ENCODE peak calls at places on chromosomes 16 and 17, in five cellular contexts. N is choroid plexus epithelial cell, I is ovary, V is RWPE2, Z is skeletal muscle cell. S is an unnamed sample.

GRCh38 chr17:45824475-45824874 is 20.2 kb upstream of the SPPL2C start:
- DNase-seq in I (no peak), V (no peak), Z (no peak), N (no peak), S (no peak)

GRCh38 chr16:16833165-16833564 is 454.2 kb downstream of the NPIPA7 start:
- DNase-seq in V (no peak), I (no peak), Z (no peak), N (no peak), S (no peak)

GRCh38 chr17:14557482-14557881 is 256.6 kb downstream of the HS3ST3B1 start:
- DNase-seq in Z (no peak), N (no peak), V (no peak), I (no peak), S (no peak)

GRCh38 chr16:75227361-75228142 is 8.8 kb downstream of the CTRB1 start:
- DNase-seq in I (no peak), Z (no peak), N (no peak), V (no peak), S (no peak)

GRCh38 chr16:30853758-30854157 is 40.1 kb downstream of the BCL7C start:
- DNase-seq in V (no peak), I (no peak), Z (no peak), N (peak), S (peak)

GRCh38 chr17:8073627-8074485 is 13.7 kb downstream of the ALOX12B start:
- DNase-seq in V (no peak), Z (no peak), I (peak), N (peak), S (peak)

GRCh38 chr17:80859004-80859941 is 132.4 kb upstream of the CHMP6 start:
- DNase-seq in N (peak), I (peak), V (peak), Z (peak), S (peak)

GRCh38 chr16:64695684-64696083 is 426.2 kb downstream of the CDH11 start:
- DNase-seq in Z (no peak), N (no peak), V (no peak), I (no peak), S (peak)

GRCh38 chr17:9261059-9262029 is 240.0 kb downstream of the NTN1 start:
- DNase-seq in I (no peak), Z (no peak), V (no peak), N (no peak), S (no peak)

GRCh38 chr17:42920106-42920900 is 19.7 kb downstream of the G6PC1 start:
- DNase-seq in I (no peak), Z (no peak), N (no peak), V (no peak), S (no peak)

GRCh38 chr17:16381496-16381820 is 567 bp downstream of the UBB start:
- DNase-seq in I (no peak), N (no peak), Z (no peak), V (no peak), S (peak)

GRCh38 chr17:68763551-68763950 is 162.4 kb upstream of the FAM20A start:
- DNase-seq in V (no peak), Z (no peak), I (no peak), N (peak), S (peak)

GRCh38 chr16:30777591-30778297 is 9.3 kb downstream of the ZNF629 start:
- DNase-seq in I (no peak), Z (no peak), V (no peak), N (peak), S (no peak)

GRCh38 chr17:50151937-50152547 is 1.6 kb upstream of the PPP1R9B start:
- DNase-seq in Z (no peak), N (peak), I (peak), V (peak), S (peak)

GRCh38 chr16:19524866-19525723 is 1.4 kb downstream of the CCP110 start:
- DNase-seq in Z (no peak), N (no peak), I (no peak), V (no peak), S (no peak)

GRCh38 chr16:67967183-67967955 is 1.1 kb downstream of the SLC12A4 start:
- DNase-seq in V (no peak), I (no peak), Z (no peak), N (peak), S (peak)

GRCh38 chr17:42814633-42815399 is 9.3 kb downstream of the BECN1 start:
- DNase-seq in Z (peak), N (peak), V (no peak), I (no peak), S (peak)

GRCh38 chr16:21301895-21302291 is 23.8 kb upstream of the CRYM start:
- DNase-seq in Z (no peak), N (peak), V (no peak), I (no peak), S (peak)

GRCh38 chr16:21301168-21301894 is 23.2 kb upstream of the CRYM start:
- DNase-seq in V (peak), N (peak), I (peak), Z (peak), S (peak)

GRCh38 chr16:21300309-21301167 is 22.4 kb upstream of the CRYM start:
- DNase-seq in V (peak), Z (peak), N (peak), I (peak), S (peak)

GRCh38 chr16:21302898-21303528 is 24.9 kb upstream of the CRYM start:
- DNase-seq in Z (peak), N (peak), V (no peak), I (no peak), S (peak)

DNA sequence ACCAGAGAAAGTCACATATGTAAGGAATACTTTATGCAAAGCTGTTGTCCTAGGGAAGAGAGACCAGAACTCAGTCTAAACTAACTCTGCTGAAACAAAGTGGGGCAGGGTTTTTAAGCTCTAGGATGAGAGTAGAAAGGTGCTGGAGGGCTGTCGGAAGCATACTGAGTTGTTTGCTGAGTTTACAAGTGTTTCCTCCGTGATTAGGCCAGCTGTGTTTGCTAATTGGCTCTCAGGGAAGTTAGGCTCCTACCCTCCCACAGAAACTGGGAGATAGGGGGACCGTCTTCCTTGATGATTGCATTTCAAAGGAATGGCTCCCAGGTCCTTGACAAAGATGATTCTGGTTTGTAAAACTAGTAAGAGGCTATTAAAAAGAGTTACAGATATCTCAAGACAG is 24.4 kb upstream of the CRYM start:
- DNase-seq in N (peak), I (no peak), Z (no peak), V (no peak), S (peak)
- H3K4me3 ChIP-seq in N (peak), I (no peak), Z (peak), V (peak), S (peak)

GRCh38 chr16:89911375-89911774 is 7.3 kb upstream of the MC1R start:
- DNase-seq in Z (no peak), I (no peak), N (no peak), V (no peak), S (no peak)

GRCh38 chr16:89912143-89912542 is 6.5 kb upstream of the MC1R start:
- DNase-seq in V (no peak), I (no peak), N (no peak), Z (no peak), S (no peak)

GRCh38 chr16:89909777-89910716 is 8.6 kb upstream of the MC1R start:
- DNase-seq in Z (no peak), N (peak), V (peak), I (peak), S (peak)

GRCh38 chr16:89912627-89913026 is 6.0 kb upstream of the MC1R start:
- DNase-seq in N (no peak), Z (no peak), I (no peak), V (no peak), S (no peak)

GRCh38 chr16:89910717-89911354 is 7.8 kb upstream of the MC1R start:
- DNase-seq in N (no peak), Z (no peak), I (no peak), V (no peak), S (no peak)
- H3K4me3 ChIP-seq in N (no peak), Z (no peak), I (no peak), V (no peak), S (no peak)

DNA sequence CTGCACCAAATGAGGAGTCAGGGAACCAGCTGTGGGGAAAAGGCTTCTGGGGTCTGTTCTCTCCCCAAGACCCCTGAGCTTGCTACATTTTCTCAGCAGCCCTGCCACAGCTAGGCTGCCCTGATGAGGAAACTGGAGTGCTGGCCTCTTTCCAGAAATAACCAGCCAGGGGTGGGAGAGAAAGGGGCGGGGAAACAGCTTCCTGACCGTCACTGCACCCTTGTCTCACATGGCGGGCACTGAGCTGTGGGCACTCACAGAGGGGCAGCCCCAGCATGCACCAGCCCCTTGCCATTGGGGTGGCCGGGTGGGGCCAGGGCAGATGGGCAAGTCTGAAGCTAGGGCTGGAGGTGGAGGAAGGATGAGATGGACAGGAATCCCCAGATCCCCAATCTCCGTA is 2.9 kb downstream of the SRL start:
- DNase-seq in N (no peak), I (no peak), Z (no peak), V (no peak), S (no peak)
- H3K4me3 ChIP-seq in N (no peak), I (peak), Z (no peak), V (no peak), S (no peak)

GRCh38 chr16:50505115-50505514 is 43.1 kb upstream of the NKD1 start:
- DNase-seq in N (no peak), Z (no peak), I (no peak), V (no peak), S (no peak)
- H3K4me3 ChIP-seq in N (no peak), Z (no peak), I (no peak), V (no peak), S (no peak)

GRCh38 chr16:1820973-1821290 is 5.7 kb downstream of the HAGH start:
- DNase-seq in N (no peak), I (no peak), Z (no peak), V (no peak), S (no peak)

GRCh38 chr16:1820096-1820972 is 6.3 kb downstream of the HAGH start:
- DNase-seq in I (no peak), Z (no peak), N (no peak), V (no peak), S (no peak)

GRCh38 chr16:1822801-1823200 is 3.8 kb downstream of the HAGH start:
- DNase-seq in V (no peak), Z (no peak), N (no peak), I (no peak), S (no peak)

GRCh38 chr16:1823821-1824220 is 2.8 kb downstream of the HAGH start:
- DNase-seq in I (no peak), V (peak), Z (peak), N (peak), S (peak)

GRCh38 chr16:1821861-1822611 is 4.6 kb downstream of the HAGH start:
- DNase-seq in Z (no peak), N (no peak), V (peak), I (no peak), S (no peak)
- H3K4me3 ChIP-seq in Z (no peak), N (no peak), V (no peak), I (no peak), S (no peak)

GRCh38 chr16:11792404-11793260 is 4.4 kb downstream of the ZC3H7A start:
- DNase-seq in V (no peak), N (no peak), Z (no peak), I (no peak), S (no peak)
- H3K4me3 ChIP-seq in V (no peak), N (no peak), Z (no peak), I (no peak), S (no peak)

DNA sequence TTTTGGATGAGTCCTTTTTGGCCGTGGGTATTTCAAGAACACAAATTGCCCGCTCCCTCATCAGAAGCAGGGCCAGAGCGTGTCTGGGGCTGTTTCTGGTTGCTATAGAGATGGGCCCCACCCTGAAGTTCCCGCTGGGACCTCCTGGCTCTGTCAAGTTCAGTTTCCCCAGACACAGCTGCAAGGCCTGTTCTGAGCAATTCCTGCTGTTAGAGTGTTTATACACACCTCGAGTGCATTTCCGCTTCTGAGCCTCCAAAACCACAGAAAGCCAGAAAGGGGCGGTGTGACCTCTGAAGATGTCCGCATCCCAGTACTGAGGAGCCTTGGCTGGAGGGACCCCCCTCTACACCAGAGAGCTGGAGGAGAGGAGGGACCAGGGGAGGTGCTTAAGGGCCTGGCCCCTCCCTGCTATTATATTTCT is 9.3 kb upstream of the WBP2 start:
- DNase-seq in I (peak), Z (peak), N (peak), V (no peak), S (peak)
- H3K4me3 ChIP-seq in I (no peak), Z (no peak), N (no peak), V (no peak), S (no peak)

DNA sequence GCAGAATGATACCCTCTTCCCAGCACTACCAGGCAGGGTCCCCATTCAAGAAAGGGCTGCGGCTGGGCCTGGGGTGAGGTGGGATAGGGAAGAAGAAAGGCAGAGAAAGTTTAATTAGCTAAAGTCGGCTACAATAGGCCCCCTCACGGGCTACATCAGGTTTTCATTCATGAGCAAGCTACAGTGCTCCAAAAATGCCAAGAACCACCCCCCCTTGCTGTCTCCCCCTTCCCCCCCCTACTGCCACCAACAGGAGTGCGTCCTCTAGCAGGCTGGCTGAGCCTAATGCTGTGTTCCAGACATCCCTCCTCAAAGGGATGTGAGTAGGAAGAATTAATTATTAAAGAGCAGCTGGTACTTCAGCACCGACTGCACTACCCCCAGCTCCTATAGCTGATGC is 2.2 kb downstream of the HDAC5 start:
- DNase-seq in Z (no peak), N (no peak), I (no peak), V (no peak), S (no peak)
- H3K4me3 ChIP-seq in Z (no peak), N (no peak), I (no peak), V (no peak), S (no peak)

DNA sequence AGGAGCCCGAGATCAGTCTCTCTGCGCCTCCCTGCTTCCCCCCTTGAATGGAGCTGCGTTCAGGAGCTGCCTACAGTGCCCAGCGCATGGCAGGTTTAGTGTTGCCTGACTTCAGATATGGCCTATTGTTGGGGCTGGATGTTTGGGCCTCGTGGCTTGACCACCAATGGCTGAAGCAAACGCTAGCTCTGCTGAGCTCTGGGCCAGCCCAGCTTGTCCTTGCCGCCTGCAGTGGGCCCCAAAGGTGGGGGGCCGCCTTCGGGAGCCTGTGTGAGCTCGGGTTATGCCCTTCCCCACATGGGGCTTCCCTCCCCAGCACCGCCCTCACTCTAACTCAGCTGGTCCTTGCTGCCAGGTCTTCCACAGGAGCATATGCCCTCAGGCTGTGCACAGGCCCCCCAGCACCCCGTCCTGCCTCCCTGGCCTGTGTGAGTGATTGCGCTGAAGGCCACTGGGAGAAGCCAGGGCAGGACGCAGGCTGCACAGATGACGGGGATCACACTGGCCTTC is 2.0 kb upstream of the METTL26 start:
- DNase-seq in V (no peak), I (no peak), Z (no peak), N (no peak), S (no peak)
- H3K4me3 ChIP-seq in V (no peak), I (no peak), Z (no peak), N (no peak), S (no peak)